ENCODE peak calls at places on chromosomes 6 and 20, in eight cellular contexts. U is NCI-H2171; K is AG10803; Q is stimulated activated CD8-positive, alpha-beta memory T cell treated with anti-CD3 and anti-CD28 coated beads, Interleukin-4, amount 100 ng/mL, for 1 hour; I is HEK293T; Z is activated naive CD4-positive, alpha-beta T cell treated with anti-CD3 and anti-CD28 coated beads, Interleukin-2, amount 10 ng/mL, durations not matched to agents 7 days and 5 days; P is GM13977; A is NCI-H2029. C is an unnamed sample.
A peak's percentile ranks its signal among the peaks of the same experiment; 100 is the strongest.

GRCh38 chr6:55445648-55446204 is 118.5 kb downstream of the GFRAL start:
- DNase-seq in P (no peak), I (peak; percentile 15), Q (no peak), A (no peak), Z (no peak), K (peak; percentile 28), U (no peak), C (peak; percentile 33)

GRCh38 chr20:35283441-35284266 is 918 bp downstream of the EIF6 start:
- DNase-seq in A (no peak), Z (peak; percentile 59), P (no peak), U (no peak), I (no peak), Q (no peak), K (no peak), C (no peak)

GRCh38 chr20:50401047-50401586 is 109.1 kb upstream of the PTPN1 start:
- DNase-seq in U (no peak), Z (no peak), Q (no peak), I (no peak), A (no peak), K (no peak), P (no peak), C (no peak)

GRCh38 chr6:156160788-156161150 is 616.4 kb upstream of the ARID1B start:
- DNase-seq in Q (no peak), Z (no peak), I (no peak), K (no peak), U (no peak), A (no peak), P (no peak), C (no peak)

GRCh38 chr20:64077094-64077493 is 2.2 kb downstream of the RGS19 start:
- DNase-seq in U (no peak), K (no peak), I (no peak), Q (no peak), Z (peak; percentile 69), P (peak; percentile 70), A (no peak), C (no peak)

GRCh38 chr6:3205913-3206312 is 21.5 kb downstream of the TUBB2B start:
- DNase-seq in K (peak; percentile 98), A (no peak), I (no peak), Q (no peak), U (no peak), P (no peak), Z (no peak), C (peak; percentile 68)

GRCh38 chr6:42436825-42437224 is 14.9 kb downstream of the TRERF1 start:
- DNase-seq in A (no peak), Q (no peak), I (no peak), K (no peak), P (no peak), U (no peak), Z (no peak), C (no peak)

GRCh38 chr6:39568896-39569295 is 156.3 kb downstream of the KIF6 start:
- DNase-seq in U (no peak), K (peak; percentile 79), Q (no peak), P (no peak), I (no peak), Z (no peak), A (no peak), C (peak; percentile 26)

GRCh38 chr6:40894962-40895799 is 143.8 kb downstream of the UNC5CL start:
- DNase-seq in Z (no peak), Q (no peak), A (no peak), U (no peak), I (peak; percentile 77), P (no peak), K (peak; percentile 70), C (peak; percentile 73)

GRCh38 chr20:61192254-61192950 is 59.7 kb upstream of the CDH4 start:
- DNase-seq in I (no peak), P (no peak), Q (no peak), Z (no peak), K (no peak), U (no peak), A (no peak), C (no peak)